ENCODE peak calls at places on chromosomes 4 and X, in four cellular contexts. I is CD8-positive, alpha-beta T cell; K is BE2C; S is fibroblast of villous mesenchyme. M is an unnamed sample.

GRCh38 chr4:184344899-184345572 is 127.4 kb upstream of the ENPP6 start:
- DNase-seq in I (no peak), K (peak; percentile 50), S (no peak), M (peak; percentile 50)

GRCh38 chr4:61395754-61396153 is 195.6 kb downstream of the ADGRL3 start:
- DNase-seq in I (no peak), K (no peak), S (no peak), M (no peak)

GRCh38 chrX:40189018-40189417 is 91.3 kb upstream of the BCOR start:
- DNase-seq in S (peak; percentile 41), K (no peak), I (no peak), M (no peak)

GRCh38 chr4:127505203-127505602 is 127.6 kb upstream of the INTU start:
- DNase-seq in S (peak; percentile 46), K (peak; percentile 47), I (no peak), M (no peak)

GRCh38 chrX:50711907-50712306 is 102.1 kb downstream of the SHROOM4 start:
- DNase-seq in I (no peak), K (no peak), S (no peak), M (no peak)

GRCh38 chr4:5618051-5619010 is 90.0 kb downstream of the EVC2 start:
- DNase-seq in S (no peak), K (no peak), I (no peak), M (no peak)

GRCh38 chr4:1595789-1596325 is 88.3 kb downstream of the FAM53A start:
- DNase-seq in K (no peak), S (no peak), I (no peak), M (no peak)

GRCh38 chrX:3345281-3346081 is 971 bp downstream of the MXRA5 start:
- DNase-seq in K (no peak), I (no peak), S (peak; percentile 40), M (no peak)

GRCh38 chr4:159390648-159391047 is 287.8 kb downstream of the RAPGEF2 start:
- DNase-seq in S (peak; percentile 95), I (no peak), K (no peak), M (no peak)

GRCh38 chrX:105564536-105564935 is 257.8 kb upstream of the NRK start:
- DNase-seq in K (no peak), I (no peak), S (peak; percentile 60), M (no peak)

DNA sequence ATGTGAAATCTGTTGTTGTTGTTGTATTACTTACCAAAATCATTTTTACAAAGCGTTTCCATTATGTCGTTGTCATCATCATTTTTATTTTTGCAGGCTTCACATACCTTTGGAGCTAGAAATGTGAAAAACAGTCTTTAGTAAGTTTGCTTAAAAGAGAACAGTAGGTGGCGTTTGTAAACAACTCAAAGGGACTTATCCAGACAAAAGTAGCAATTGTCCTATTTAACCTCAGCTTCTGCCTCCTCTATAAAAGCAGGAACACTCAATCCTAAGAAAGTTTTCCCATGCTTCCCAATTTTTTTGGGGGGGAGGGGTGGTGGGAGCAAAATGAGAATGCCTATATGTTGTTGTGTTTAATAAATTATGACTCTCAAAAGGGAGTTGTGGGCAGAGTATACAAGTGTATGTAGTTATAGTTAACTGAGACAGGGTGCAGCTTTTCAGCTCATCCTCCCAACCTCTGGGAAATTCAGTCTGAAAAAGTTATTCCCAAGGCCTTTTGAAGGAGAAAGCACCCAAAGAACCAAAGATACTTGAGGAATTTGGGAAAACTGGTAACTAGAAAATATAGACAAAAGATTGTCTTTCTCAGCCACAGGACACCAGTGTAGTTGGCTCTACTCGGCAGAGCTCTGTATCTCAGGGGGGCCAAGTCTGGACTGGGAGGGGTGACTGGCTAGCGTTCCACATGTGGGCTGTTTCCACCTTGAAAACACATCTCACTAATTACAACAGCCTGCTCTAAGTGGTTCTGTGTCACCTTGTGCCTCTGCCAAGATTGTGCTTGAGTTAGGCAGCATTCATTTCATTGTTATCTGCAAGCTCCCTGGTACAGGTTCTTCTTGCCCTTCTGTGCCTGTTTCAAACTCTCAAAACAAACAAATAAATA is 2.8 kb downstream of the SFRP2 start:
- DNase-seq in I (no peak), K (no peak), S (peak; percentile 48), M (peak; percentile 39)
- TF ChIP-seq CTCF in I (peak; percentile 58), K (peak; percentile 55), S (peak; percentile 44), M (peak; percentile 56)

DNA sequence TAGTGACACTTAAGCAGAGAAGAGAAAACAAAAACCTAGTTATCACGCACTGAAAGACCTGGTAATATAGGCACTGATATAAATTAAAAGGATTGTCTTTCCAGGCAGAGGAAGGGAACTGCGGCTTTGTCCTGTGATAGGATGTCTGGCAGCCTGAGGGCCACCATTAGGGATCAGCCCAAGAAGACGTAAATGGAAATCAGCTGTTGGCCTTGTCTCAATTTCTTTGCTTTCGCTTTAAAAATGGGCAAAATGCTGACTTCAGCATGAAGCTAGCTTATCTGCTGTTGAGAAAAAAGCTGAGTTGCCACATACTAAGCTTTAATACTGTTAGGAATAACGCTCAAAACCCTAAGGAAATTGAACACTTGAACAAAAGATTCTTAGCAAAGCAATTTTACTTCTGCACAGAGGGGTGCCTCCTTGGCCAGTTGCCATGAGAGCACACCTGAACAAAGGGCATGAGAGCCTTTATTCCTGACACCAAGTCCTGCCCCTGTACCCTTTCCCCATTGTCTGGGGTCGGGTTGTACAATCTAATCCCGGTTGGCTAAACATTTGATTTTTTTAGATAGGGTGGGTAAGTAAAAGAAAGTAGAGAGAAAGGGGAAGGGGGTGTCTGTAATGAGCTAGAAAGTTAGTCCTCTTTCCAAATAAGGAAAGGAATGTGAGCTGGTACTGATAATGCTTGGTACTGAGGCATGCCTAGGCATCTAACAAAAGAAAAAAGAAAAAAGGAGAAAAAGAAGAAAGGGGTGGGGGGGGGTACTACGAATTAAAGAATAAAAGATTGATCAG is 85.2 kb upstream of the UCP1 start:
- DNase-seq in K (no peak), I (no peak), S (peak; percentile 80), M (peak; percentile 44)
- H3K4me3 ChIP-seq in K (no peak overlapping the region), I (no peak overlapping the region), S (peak overlapping the region; percentile 33), M (no peak overlapping the region)

DNA sequence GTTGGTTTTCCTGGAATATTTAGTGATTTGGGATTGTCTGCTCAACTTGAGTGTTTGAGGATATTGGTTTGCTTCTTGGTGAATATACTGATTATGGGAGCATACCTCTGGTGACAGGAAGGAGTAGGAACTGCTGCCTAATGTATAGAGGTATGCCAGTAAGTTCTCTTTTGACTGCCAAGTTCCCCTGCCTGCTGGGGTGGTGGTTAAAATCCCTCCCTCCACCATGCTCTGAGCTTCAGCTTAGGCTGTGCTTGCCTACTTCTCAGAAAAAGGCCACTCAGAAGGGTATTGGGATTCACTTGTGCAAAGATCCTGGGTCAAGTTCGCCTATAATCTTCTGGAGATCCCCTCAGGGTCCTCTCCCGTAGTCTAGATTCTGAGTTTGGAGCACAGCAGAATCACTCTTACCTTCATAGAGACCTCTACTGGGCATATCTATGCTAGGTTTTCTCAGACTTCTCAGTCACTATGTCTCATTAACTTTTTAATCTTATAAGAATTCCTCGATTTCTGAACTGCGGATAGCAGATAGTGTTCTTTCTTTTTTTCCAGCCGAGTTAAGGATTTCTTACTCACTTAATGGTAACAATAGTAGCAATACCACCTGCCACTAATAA is 44.7 kb upstream of the DCK start:
- DNase-seq in S (no peak), I (no peak), K (no peak), M (no peak)
- TF ChIP-seq CTCF in S (peak; percentile 19), I (no peak), K (no peak), M (no peak)

GRCh38 chr4:94934864-94935263 is 177.1 kb downstream of the BMPR1B start:
- DNase-seq in I (no peak), S (no peak), K (no peak), M (no peak)

GRCh38 chr4:94929696-94930095 is 171.9 kb downstream of the BMPR1B start:
- DNase-seq in S (no peak), K (no peak), I (no peak), M (no peak)

GRCh38 chr4:94933799-94934198 is 176.0 kb downstream of the BMPR1B start:
- DNase-seq in I (no peak), S (no peak), K (no peak), M (no peak)

GRCh38 chr4:94934201-94934600 is 176.4 kb downstream of the BMPR1B start:
- DNase-seq in K (no peak), S (no peak), I (no peak), M (no peak)

GRCh38 chr4:94931626-94932025 is 173.9 kb downstream of the BMPR1B start:
- DNase-seq in I (no peak), S (no peak), K (peak; percentile 53), M (no peak)
- H3K4me3 ChIP-seq in I (no peak overlapping the region), S (no peak overlapping the region), K (no peak overlapping the region), M (no peak overlapping the region)

GRCh38 chr4:80484707-80485106 is 149.2 kb downstream of the CFAP299 start:
- DNase-seq in S (no peak), I (no peak), K (no peak), M (no peak)
- TF ChIP-seq CTCF in S (no peak), I (no peak), K (no peak), M (no peak)

GRCh38 chr4:142091691-142092182 is 455.4 kb downstream of the IL15 start:
- DNase-seq in K (peak; percentile 7), I (no peak), S (peak; percentile 93), M (no peak)
- H3K4me3 ChIP-seq in K (no peak overlapping the region), I (no peak overlapping the region), S (no peak overlapping the region), M (no peak overlapping the region)

GRCh38 chr4:108058685-108059440 is 69.2 kb downstream of the HADH start:
- DNase-seq in I (no peak), S (peak; percentile 44), K (no peak), M (no peak)

GRCh38 chr4:108054025-108054424 is 64.3 kb downstream of the HADH start:
- DNase-seq in S (no peak), K (no peak), I (no peak), M (no peak)

GRCh38 chr4:108055787-108056186 is 66.1 kb downstream of the HADH start:
- DNase-seq in S (no peak), I (no peak), K (no peak), M (no peak)

GRCh38 chr4:108053281-108053701 is 63.6 kb downstream of the HADH start:
- DNase-seq in I (no peak), S (no peak), K (no peak), M (no peak)

DNA sequence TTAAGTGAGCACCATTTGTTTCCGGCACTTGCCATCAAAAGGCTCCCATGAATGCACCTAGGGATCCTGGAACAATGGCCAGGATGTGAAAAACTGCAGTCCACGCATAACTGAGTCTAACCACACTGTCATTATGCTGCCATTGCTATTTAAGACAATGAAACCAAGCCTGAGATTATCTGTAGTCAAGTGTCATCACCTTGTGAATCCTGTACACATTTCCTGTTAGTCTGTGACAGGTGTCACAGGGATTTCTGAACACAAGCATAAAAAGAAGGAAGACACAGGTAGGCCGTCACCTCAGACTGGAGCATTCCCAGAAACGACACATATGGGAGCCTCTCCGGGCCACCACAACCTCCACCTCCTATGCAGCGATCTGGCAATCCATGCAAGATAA is 66.7 kb downstream of the HADH start:
- DNase-seq in I (no peak), S (no peak), K (no peak), M (peak; percentile 53)
- TF ChIP-seq CTCF in I (no peak), S (no peak), K (no peak), M (no peak)

DNA sequence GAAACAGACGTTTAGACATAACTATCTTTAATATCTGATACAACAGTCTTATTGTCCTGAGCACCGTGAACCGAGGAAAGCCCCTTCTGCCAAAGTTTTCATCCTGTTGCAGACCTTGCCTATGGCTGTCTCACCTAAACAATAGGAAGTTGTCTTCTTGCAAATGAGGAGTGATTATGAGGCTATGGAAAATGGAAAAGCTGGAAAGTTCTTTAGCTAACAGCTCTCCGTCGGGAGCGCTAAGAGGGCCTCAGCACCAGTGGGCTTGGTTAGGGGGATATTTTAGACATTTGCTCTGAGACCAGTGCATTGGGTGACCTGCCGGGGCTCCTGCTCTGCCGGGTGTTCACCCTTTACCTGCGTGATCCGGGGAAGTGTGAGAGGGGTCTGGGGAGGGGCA is 28.4 kb downstream of the TMEM131L start:
- DNase-seq in S (no peak), I (no peak), K (no peak), M (no peak)
- H3K4me3 ChIP-seq in S (no peak overlapping the region), I (no peak overlapping the region), K (no peak overlapping the region), M (no peak overlapping the region)